ENCODE peak calls at places on chromosomes 2 and 18, in seven cellular contexts. H, C, S, Y, B, K and R are unnamed samples. For H3K4me1, the result is how much of the 10 kb centered on the place peaks cover.

GRCh38 chr2:162839419-162839818 is 852 bp upstream of the KCNH7 start:
- DNase-seq in H (peak), C (no peak), S (no peak), Y (peak), B (no peak), K (no peak), R (no peak)

GRCh38 chr2:99488587-99488998 is 1.2 kb downstream of the REV1 start:
- DNase-seq in H (no peak), C (no peak), S (peak), Y (no peak), B (no peak), K (no peak), R (peak)

GRCh38 chr2:230540332-230540731 is 124.3 kb downstream of the SP100 start:
- DNase-seq in H (no peak), C (no peak), S (no peak), Y (no peak), B (no peak), K (no peak), R (no peak)

GRCh38 chr18:1053654-1054315 is 149.1 kb downstream of the ADCYAP1 start:
- DNase-seq in H (no peak), C (no peak), S (no peak), Y (no peak), B (no peak), K (no peak), R (no peak)

GRCh38 chr2:233404227-233404626 is 49.9 kb downstream of the DGKD start:
- DNase-seq in H (peak), C (no peak), S (peak), Y (peak), B (no peak), K (peak), R (peak)

GRCh38 chr2:122451040-122451439 is 695.6 kb downstream of the TSN start:
- DNase-seq in H (peak), C (no peak), S (peak), Y (peak), B (no peak), K (no peak), R (peak)

GRCh38 chr2:34105015-34105767 is 506.1 kb upstream of the FAM98A start:
- DNase-seq in H (no peak), C (no peak), S (peak), Y (no peak), B (no peak), K (no peak), R (no peak)

GRCh38 chr2:55419236-55419513 is 481 bp downstream of the CCDC88A start:
- DNase-seq in H (peak), C (no peak), S (peak), Y (no peak), B (no peak), K (peak), R (no peak)

GRCh38 chr2:14678754-14679153 is 46.2 kb downstream of the LRATD1 start:
- DNase-seq in H (no peak), C (no peak), S (no peak), Y (no peak), B (no peak), K (no peak), R (no peak)

GRCh38 chr2:84461310-84461709 is 2.2 kb upstream of the SUCLG1 start:
- DNase-seq in H (no peak), C (no peak), S (no peak), Y (no peak), B (no peak), K (no peak), R (no peak)

GRCh38 chr2:85995648-85996529 is 107.1 kb upstream of the ST3GAL5 start:
- DNase-seq in H (no peak), C (no peak), S (no peak), Y (no peak), B (no peak), K (peak), R (no peak)

GRCh38 chr2:218069606-218070300 is 700 bp downstream of the RUFY4 start:
- DNase-seq in H (no peak), C (no peak), S (no peak), Y (no peak), B (no peak), K (no peak), R (no peak)

GRCh38 chr2:37523861-37524362 is 147.5 kb downstream of the CDC42EP3 start:
- DNase-seq in H (no peak), C (peak), S (peak), Y (no peak), B (peak), K (peak), R (no peak)

GRCh38 chr2:59935005-59935404 is 618.4 kb downstream of the BCL11A start:
- DNase-seq in H (peak), C (no peak), S (no peak), Y (no peak), B (no peak), K (no peak), R (no peak)

GRCh38 chr18:77405096-77405495 is 155.4 kb downstream of the GALR1 start:
- DNase-seq in H (no peak), C (no peak), S (no peak), Y (no peak), B (no peak), K (no peak), R (no peak)

GRCh38 chr2:127479866-127480743 is 46.2 kb downstream of the IWS1 start:
- DNase-seq in H (no peak), C (no peak), S (no peak), Y (peak), B (no peak), K (no peak), R (no peak)

GRCh38 chr2:179243046-179243445 is 21.6 kb downstream of the SESTD1 start:
- DNase-seq in H (no peak), C (no peak), S (no peak), Y (no peak), B (no peak), K (no peak), R (no peak)

GRCh38 chr2:85997016-85997970 is 108.4 kb downstream of the POLR1A start:
- DNase-seq in H (no peak), C (peak), S (no peak), Y (no peak), B (no peak), K (peak), R (no peak)

GRCh38 chr2:181007086-181007837 is 26.9 kb downstream of the UBE2E3 start:
- DNase-seq in H (no peak), C (no peak), S (no peak), Y (no peak), B (no peak), K (no peak), R (no peak)

GRCh38 chr2:6203297-6203959 is 511.2 kb downstream of the SOX11 start:
- DNase-seq in H (no peak), C (no peak), S (no peak), Y (no peak), B (no peak), K (no peak), R (no peak)

GRCh38 chr2:236176417-236176816 is 8.2 kb upstream of the GBX2 start:
- DNase-seq in H (no peak), C (no peak), S (no peak), Y (peak), B (no peak), K (no peak), R (no peak)

GRCh38 chr18:51137051-51137729 is 60.3 kb downstream of the MEX3C start:
- DNase-seq in H (no peak), C (no peak), S (no peak), Y (no peak), B (no peak), K (no peak), R (no peak)

GRCh38 chr18:69257861-69258458 is 142.7 kb upstream of the DOK6 start:
- DNase-seq in H (no peak), C (no peak), S (peak), Y (no peak), B (no peak), K (no peak), R (no peak)

GRCh38 chr2:39625193-39625926 is 40.4 kb upstream of the TMEM178A start:
- DNase-seq in H (no peak), C (no peak), S (peak), Y (no peak), B (no peak), K (no peak), R (no peak)

GRCh38 chr2:168632733-168633132 is 169.7 kb upstream of the NOSTRIN start:
- DNase-seq in H (peak), C (peak), S (peak), Y (no peak), B (peak), K (no peak), R (no peak)

GRCh38 chr18:10285283-10285640 is 169.2 kb upstream of the APCDD1 start:
- DNase-seq in H (no peak), C (no peak), S (no peak), Y (no peak), B (no peak), K (no peak), R (no peak)

GRCh38 chr2:9739508-9739907 is 103.8 kb upstream of the TAF1B start:
- DNase-seq in H (peak), C (peak), S (no peak), Y (no peak), B (peak), K (peak), R (peak)

GRCh38 chr2:210445116-210445707 is 31.3 kb downstream of the LANCL1 start:
- DNase-seq in H (no peak), C (no peak), S (peak), Y (no peak), B (no peak), K (no peak), R (peak)

GRCh38 chr2:224347181-224348051 is 54.5 kb downstream of the FAM124B start:
- DNase-seq in H (no peak), C (no peak), S (peak), Y (no peak), B (no peak), K (no peak), R (no peak)

GRCh38 chr2:224345492-224345891 is 56.4 kb downstream of the FAM124B start:
- DNase-seq in H (no peak), C (no peak), S (no peak), Y (no peak), B (no peak), K (no peak), R (no peak)

DNA sequence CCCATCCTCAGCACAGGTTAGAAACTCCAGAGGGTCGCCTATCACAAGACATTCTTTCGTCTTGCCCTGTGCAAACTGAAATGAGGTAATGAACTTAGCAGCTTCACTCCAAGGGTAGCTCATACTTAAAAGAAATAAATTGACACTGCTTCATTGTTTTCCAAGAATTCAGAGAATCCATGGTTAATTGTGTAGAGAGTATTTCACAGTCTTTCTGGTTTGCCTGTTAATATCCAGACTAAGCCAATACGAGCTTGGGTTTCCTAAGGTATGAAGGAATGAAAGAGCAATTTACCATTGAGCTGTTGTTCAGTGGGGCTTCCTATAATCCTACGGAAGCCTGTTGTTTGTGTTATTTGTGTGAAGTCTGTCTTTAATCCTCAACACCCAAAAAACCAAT is 58.7 kb downstream of the FAM124B start:
- DNase-seq in H (no peak), C (no peak), S (no peak), Y (no peak), B (no peak), K (no peak), R (no peak)
- H3K4me1 ChIP-seq in H (under half), C (under half), S (under half), Y (under half), B (under half), K (under half), R (under half)

DNA sequence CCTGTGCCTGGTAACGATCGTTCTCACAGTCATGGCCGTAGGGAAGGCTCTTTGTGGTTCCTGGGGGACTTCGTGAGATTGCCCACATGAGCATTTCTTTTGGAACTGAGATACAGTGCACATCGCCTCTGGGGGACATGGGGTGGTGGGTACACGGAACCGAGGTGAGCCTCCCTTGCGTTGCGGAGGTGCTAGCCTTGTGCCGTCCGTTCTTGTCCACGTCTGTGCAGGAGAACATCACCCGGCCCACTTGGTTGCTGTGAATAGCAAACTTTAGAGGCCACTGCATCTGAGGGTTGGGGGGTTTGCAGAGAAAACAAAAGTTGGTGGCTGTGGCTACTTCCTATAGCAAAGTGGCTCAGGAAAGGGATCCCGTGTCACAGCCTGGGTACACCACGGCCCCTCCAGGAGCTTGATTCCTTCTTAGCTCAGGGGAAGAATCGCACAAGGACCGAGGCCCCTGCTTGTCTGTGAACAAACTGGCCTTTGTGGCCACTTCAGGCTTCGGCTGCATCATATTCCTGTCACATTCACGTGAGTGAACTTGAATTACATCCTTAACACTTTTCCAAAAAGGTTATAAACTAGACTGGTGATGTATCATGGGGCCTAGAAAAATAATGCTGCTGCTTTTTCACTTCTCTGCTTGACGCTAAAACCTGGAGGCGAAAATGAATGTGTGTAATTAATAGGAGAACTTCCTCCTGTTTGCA is 72.6 kb downstream of the LRRFIP1 start:
- DNase-seq in H (no peak), C (no peak), S (no peak), Y (no peak), B (no peak), K (no peak), R (no peak)
- H3K4me1 ChIP-seq in H (half or more), C (half or more), S (half or more), Y (under half), B (half or more), K (half or more), R (half or more)

GRCh38 chr2:69087912-69088240 is 74.9 kb downstream of the ANTXR1 start:
- DNase-seq in H (no peak), C (no peak), S (peak), Y (no peak), B (no peak), K (no peak), R (no peak)
- H3K4me1 ChIP-seq in H (under half), C (under half), S (under half), Y (under half), B (under half), K (under half), R (under half)

DNA sequence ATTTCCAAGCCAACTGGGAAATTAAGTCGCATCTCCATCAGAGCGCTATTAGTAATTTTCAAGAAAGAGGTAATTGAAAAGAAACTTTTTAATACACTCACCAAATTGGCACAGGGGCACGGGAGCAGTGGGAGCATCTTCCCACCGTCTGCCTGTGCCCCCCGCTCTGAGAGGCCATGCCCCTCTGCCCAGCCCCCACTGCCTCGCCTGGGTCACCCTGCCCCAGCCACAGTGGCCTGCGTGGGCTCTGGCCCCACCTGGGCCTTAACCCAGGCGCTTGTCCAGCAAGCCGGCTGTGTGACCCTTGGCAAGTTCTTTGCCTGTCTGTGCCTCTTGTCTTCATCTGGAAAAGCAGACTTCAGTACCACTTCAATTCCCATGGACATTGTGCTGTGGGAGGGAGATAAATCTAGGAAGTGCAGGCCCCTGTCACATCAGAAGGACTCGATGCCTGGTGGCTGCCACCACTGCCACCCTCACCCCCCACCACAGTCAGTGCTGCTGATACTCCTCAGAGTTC is 31.9 kb downstream of the GLI2 start:
- DNase-seq in H (no peak), C (no peak), S (no peak), Y (peak), B (no peak), K (no peak), R (no peak)
- H3K4me1 ChIP-seq in H (under half), C (half or more), S (under half), Y (under half), B (under half), K (under half), R (under half)

GRCh38 chr2:134319581-134320246 is 65.8 kb downstream of the MGAT5 start:
- DNase-seq in H (no peak), C (no peak), S (no peak), Y (no peak), B (no peak), K (no peak), R (no peak)
- H3K4me1 ChIP-seq in H (under half), C (under half), S (under half), Y (under half), B (under half), K (under half), R (under half)

GRCh38 chr2:215421859-215422461 is 13.9 kb downstream of the FN1 start:
- DNase-seq in H (no peak), C (no peak), S (no peak), Y (no peak), B (no peak), K (no peak), R (no peak)
- H3K4me1 ChIP-seq in H (under half), C (under half), S (under half), Y (under half), B (under half), K (under half), R (under half)

DNA sequence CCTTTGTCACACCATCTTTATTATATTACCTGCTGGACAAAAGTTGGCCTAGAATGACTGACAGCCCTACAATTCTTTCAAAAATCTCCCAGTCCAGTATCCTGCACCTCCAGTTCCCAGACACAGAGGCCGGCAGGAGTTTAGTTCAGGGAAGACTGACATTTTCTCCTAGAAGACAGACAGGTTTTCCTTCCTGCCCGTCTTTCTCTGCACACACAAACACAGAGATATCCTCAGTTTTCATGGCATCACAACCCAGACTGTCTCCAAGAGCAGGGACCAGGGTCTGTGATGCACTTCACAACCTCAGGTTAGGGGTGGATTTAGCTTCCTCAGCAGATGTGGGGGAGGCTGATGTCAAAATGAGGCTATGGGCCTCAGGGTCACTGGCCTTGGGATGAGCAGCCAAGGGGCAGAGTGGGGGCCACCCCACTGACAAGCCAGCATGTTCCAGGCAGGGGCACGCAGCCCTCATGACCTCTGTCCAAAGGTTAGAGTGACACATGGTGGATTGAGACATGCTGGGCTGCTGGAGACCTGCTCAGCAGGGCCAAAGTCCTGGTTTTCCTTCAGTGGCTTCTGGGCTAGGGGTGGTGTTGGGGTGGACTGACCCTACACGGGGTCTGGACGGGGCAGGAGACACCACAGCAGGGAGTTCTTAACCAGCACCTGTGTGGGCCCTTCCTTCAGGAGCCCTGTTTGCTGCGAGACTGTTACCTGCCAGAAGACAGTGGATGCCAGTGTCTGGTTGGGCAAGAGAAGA is 70.5 kb downstream of the SFXN5 start:
- DNase-seq in H (no peak), C (no peak), S (no peak), Y (peak), B (no peak), K (no peak), R (no peak)
- H3K4me1 ChIP-seq in H (under half), C (under half), S (under half), Y (under half), B (under half), K (under half), R (under half)